ENCODE peak calls at places on chromosome 12, in six cellular contexts. J is type B pancreatic cell, I is IMR-90, U is WTC11, V is HT-29, K is T-helper 1 cell. P is an unnamed sample.
A peak's percentile ranks its signal among the peaks of the same experiment; 100 is the strongest.

GRCh38 chr12:99984271-99985128 is at the start of gene ANKS1B:
- DNase-seq in J (peak; percentile 73), K (no peak), V (no peak), I (peak; percentile 13), U (peak; percentile 70), P (no peak)

GRCh38 chr12:67772276-67773169 is 124.0 kb downstream of the DYRK2 start:
- DNase-seq in J (no peak), I (peak; percentile 76), V (no peak), U (peak; percentile 51), K (no peak), P (no peak)

GRCh38 chr12:47903927-47904646 is 707 bp downstream of the VDR start:
- DNase-seq in I (peak; percentile 82), J (no peak), U (no peak), K (peak; percentile 42), V (peak; percentile 61), P (no peak)

GRCh38 chr12:3753549-3754284 is 808 bp upstream of the CRACR2A start:
- DNase-seq in J (peak; percentile 53), K (no peak), I (no peak), U (no peak), V (no peak), P (peak; percentile 13)

GRCh38 chr12:124506145-124506831 is 61.1 kb downstream of the NCOR2 start:
- DNase-seq in V (peak; percentile 82), I (no peak), K (no peak), U (no peak), J (no peak), P (no peak)

GRCh38 chr12:31923063-31923412 is 36.2 kb upstream of the RESF1 start:
- DNase-seq in U (no peak), K (no peak), I (no peak), V (no peak), J (no peak), P (no peak)

GRCh38 chr12:119338593-119339363 is 4.2 kb downstream of the CCDC60 start:
- DNase-seq in K (no peak), U (no peak), I (no peak), V (no peak), J (no peak), P (no peak)

GRCh38 chr12:79934309-79935020 is 432 bp downstream of the PPP1R12A start:
- DNase-seq in J (peak; percentile 80), U (peak; percentile 72), K (peak; percentile 32), I (peak; percentile 36), V (peak; percentile 48), P (no peak)

GRCh38 chr12:14775652-14776020 is 27.6 kb downstream of the WBP11 start:
- DNase-seq in I (peak; percentile 73), K (no peak), V (peak; percentile 56), J (no peak), U (no peak), P (no peak)

GRCh38 chr12:15074351-15074750 is 101.5 kb downstream of the PDE6H start:
- DNase-seq in V (no peak), J (no peak), I (peak; percentile 4), K (no peak), U (no peak), P (no peak)

GRCh38 chr12:9751204-9752144 is 9.2 kb downstream of the CD69 start:
- DNase-seq in U (no peak), V (peak; percentile 40), I (peak; percentile 16), K (peak; percentile 42), J (no peak), P (peak; percentile 55)

GRCh38 chr12:105927553-105927952 is 211.2 kb downstream of the NUAK1 start:
- DNase-seq in J (no peak), I (no peak), K (no peak), U (no peak), V (no peak), P (no peak)

GRCh38 chr12:92503029-92503931 is 199.5 kb upstream of the PLEKHG7 start:
- DNase-seq in J (no peak), V (no peak), I (no peak), U (no peak), K (no peak), P (no peak)

GRCh38 chr12:131264625-131265024 is 310.9 kb downstream of the ADGRD1 start:
- DNase-seq in V (peak; percentile 6), K (no peak), J (no peak), U (no peak), I (no peak), P (no peak)

GRCh38 chr12:113422030-113422900 is at the start of gene SDSL:
- DNase-seq in V (peak; percentile 78), K (no peak), U (peak; percentile 38), I (peak; percentile 80), J (no peak), P (no peak)

GRCh38 chr12:47075192-47076084 is 4.0 kb upstream of the PCED1B start:
- DNase-seq in J (no peak), V (no peak), U (no peak), K (no peak), I (no peak), P (no peak)

GRCh38 chr12:89448951-89449371 is 75.6 kb downstream of the GALNT4 start:
- DNase-seq in U (no peak), I (peak; percentile 54), K (no peak), J (no peak), V (peak; percentile 46), P (no peak)

GRCh38 chr12:59357811-59358210 is 238.0 kb upstream of the SLC16A7 start:
- DNase-seq in V (no peak), K (no peak), U (peak; percentile 20), J (no peak), I (peak; percentile 2), P (no peak)

GRCh38 chr12:6056406-6057211 is 67.9 kb downstream of the VWF start:
- DNase-seq in J (no peak), K (no peak), I (no peak), U (peak; percentile 70), V (peak; percentile 38), P (peak; percentile 41)

GRCh38 chr12:125203145-125203765 is 138.0 kb downstream of the AACS start:
- DNase-seq in I (no peak), K (no peak), U (no peak), V (peak; percentile 54), J (no peak), P (no peak)

GRCh38 chr12:121576851-121577391 is 3.9 kb downstream of the KDM2B start:
- DNase-seq in K (no peak), V (no peak), U (peak; percentile 70), I (peak; percentile 95), J (no peak), P (no peak)

GRCh38 chr12:1083086-1083887 is 92.3 kb downstream of the ERC1 start:
- DNase-seq in J (no peak), K (no peak), I (no peak), U (no peak), V (peak; percentile 6), P (no peak)

GRCh38 chr12:54160807-54161480 is 27.8 kb downstream of the SMUG1 start:
- DNase-seq in J (no peak), K (no peak), I (no peak), V (no peak), U (no peak), P (no peak)

GRCh38 chr12:26807292-26807691 is 25.7 kb downstream of the ITPR2 start:
- DNase-seq in V (no peak), K (no peak), J (no peak), U (no peak), I (no peak), P (no peak)

P was measured in T-cell.